ENCODE peak calls at places on chromosome 2, in nine cellular contexts. E is cardiac muscle cell, B is heart right ventricle, N is heart left ventricle, F is thoracic aorta, P is PC-9, V is tibial nerve, L is NT2/D1, S is psoas muscle. H is an unnamed sample.

GRCh38 chr2:105917216-105917615 is 172.5 kb downstream of the NCK2 start:
- DNase-seq in E (peak; percentile 37), B (no peak), N (no peak), F (no peak), P (no peak), V (no peak), L (no peak), S (no peak), H (no peak)

GRCh38 chr2:53632714-53633113 is 134.9 kb upstream of the CHAC2 start:
- DNase-seq in E (peak; percentile 24), B (no peak), N (no peak), F (no peak), P (no peak), V (no peak), L (no peak), S (no peak), H (no peak)

GRCh38 chr2:20129320-20130274 is 78.2 kb upstream of the LAPTM4A start:
- DNase-seq in E (no peak), B (no peak), N (no peak), F (no peak), P (no peak), V (no peak), L (no peak), S (no peak), H (no peak)

GRCh38 chr2:105515581-105516415 is 116.9 kb upstream of the FHL2 start:
- DNase-seq in E (no peak), B (peak; percentile 89), N (peak; percentile 95), F (no peak), P (no peak), V (no peak), L (no peak), S (peak; percentile 51), H (no peak)

GRCh38 chr2:214358506-214358905 is 52.3 kb upstream of the VWC2L start:
- DNase-seq in E (no peak), B (no peak), N (no peak), F (no peak), P (no peak), V (no peak), L (peak; percentile 38), S (no peak), H (no peak)

GRCh38 chr2:238145851-238146250 is 7.4 kb downstream of the KLHL30 start:
- DNase-seq in E (no peak), B (no peak), N (no peak), F (no peak), P (peak; percentile 82), V (no peak), L (no peak), S (peak; percentile 58), H (no peak)

GRCh38 chr2:214497489-214497888 is 86.6 kb downstream of the VWC2L start:
- DNase-seq in E (peak; percentile 42), B (peak; percentile 28), N (no peak), F (no peak), P (no peak), V (no peak), L (no peak), S (no peak), H (peak; percentile 35)

GRCh38 chr2:203799905-203800304 is 67.7 kb upstream of the CTLA4 start:
- DNase-seq in E (no peak), B (no peak), N (no peak), F (no peak), P (no peak), V (no peak), L (no peak), S (no peak), H (no peak)

GRCh38 chr2:217611626-217612127 is 391.1 kb downstream of the TNS1 start:
- DNase-seq in E (no peak), B (no peak), N (no peak), F (no peak), P (no peak), V (no peak), L (no peak), S (no peak), H (no peak)

GRCh38 chr2:148756292-148756975 is 111.9 kb downstream of the EPC2 start:
- DNase-seq in E (peak; percentile 5), B (no peak), N (no peak), F (no peak), P (no peak), V (no peak), L (no peak), S (no peak), H (no peak)

GRCh38 chr2:40020997-40021396 is 241.9 kb upstream of the THUMPD2 start:
- DNase-seq in E (no peak), B (no peak), N (no peak), F (no peak), P (no peak), V (no peak), L (no peak), S (no peak), H (no peak)

GRCh38 chr2:175282300-175282699 is 100.8 kb upstream of the ATP5MC3 start:
- DNase-seq in E (peak; percentile 65), B (no peak), N (no peak), F (no peak), P (no peak), V (no peak), L (no peak), S (no peak), H (no peak)

GRCh38 chr2:16726147-16726546 is 60.5 kb upstream of the CYRIA start:
- DNase-seq in E (no peak), B (no peak), N (no peak), F (no peak), P (no peak), V (no peak), L (no peak), S (no peak), H (no peak)

GRCh38 chr2:102850888-102851287 is 89.1 kb downstream of the TMEM182 start:
- DNase-seq in E (no peak), B (no peak), N (no peak), F (no peak), P (no peak), V (no peak), L (no peak), S (no peak), H (no peak)

GRCh38 chr2:127535422-127535901 is at the start of gene MYO7B:
- DNase-seq in E (no peak), B (no peak), N (no peak), F (no peak), P (peak; percentile 32), V (no peak), L (no peak), S (no peak), H (no peak)

GRCh38 chr2:25481381-25482310 is 139.9 kb upstream of the DNMT3A start:
- DNase-seq in E (peak; percentile 38), B (no peak), N (no peak), F (no peak), P (no peak), V (no peak), L (no peak), S (no peak), H (no peak)

GRCh38 chr2:237592425-237592980 is 2.0 kb upstream of the RAB17 start:
- DNase-seq in E (no peak), B (no peak), N (peak; percentile 16), F (no peak), P (no peak), V (no peak), L (no peak), S (no peak), H (no peak)

GRCh38 chr2:190717764-190718651 is 69.1 kb downstream of the NAB1 start:
- DNase-seq in E (no peak), B (no peak), N (no peak), F (no peak), P (no peak), V (no peak), L (no peak), S (no peak), H (no peak)

GRCh38 chr2:121524650-121525425 is 5.8 kb upstream of the RNU4ATAC start:
- DNase-seq in E (peak; percentile 20), B (no peak), N (peak; percentile 46), F (no peak), P (no peak), V (no peak), L (no peak), S (no peak), H (no peak)

GRCh38 chr2:222024934-222025890 is 273.6 kb downstream of the PAX3 start:
- DNase-seq in E (peak; percentile 45), B (no peak), N (no peak), F (no peak), P (peak; percentile 62), V (no peak), L (peak; percentile 83), S (no peak), H (no peak)

GRCh38 chr2:70753978-70754377 is 14.0 kb downstream of the ADD2 start:
- DNase-seq in E (no peak), B (no peak), N (no peak), F (no peak), P (no peak), V (no peak), L (no peak), S (no peak), H (no peak)

GRCh38 chr2:116949249-116949648 is 865.2 kb upstream of the DDX18 start:
- DNase-seq in E (no peak), B (no peak), N (no peak), F (no peak), P (no peak), V (no peak), L (no peak), S (no peak), H (no peak)
- H3K9me3 ChIP-seq in E (no peaks in the 10 kb centered on the region), B (no peaks in the 10 kb centered on the region), N (no peaks in the 10 kb centered on the region), F (no peaks in the 10 kb centered on the region), P (no peaks in the 10 kb centered on the region), V (no peaks in the 10 kb centered on the region), L (no peaks in the 10 kb centered on the region), S (no peaks in the 10 kb centered on the region), H (no peaks in the 10 kb centered on the region)

GRCh38 chr2:9852881-9853280 is 9.6 kb downstream of the TAF1B start:
- DNase-seq in E (no peak), B (no peak), N (no peak), F (no peak), P (no peak), V (no peak), L (no peak), S (no peak), H (no peak)

GRCh38 chr2:9857814-9858729 is 14.8 kb downstream of the TAF1B start:
- DNase-seq in E (no peak), B (no peak), N (no peak), F (no peak), P (no peak), V (no peak), L (no peak), S (no peak), H (no peak)

GRCh38 chr2:9858730-9859068 is 15.4 kb downstream of the TAF1B start:
- DNase-seq in E (no peak), B (no peak), N (no peak), F (no peak), P (no peak), V (no peak), L (no peak), S (no peak), H (no peak)
- H3K9me3 ChIP-seq in E (no peaks in the 10 kb centered on the region), B (no peaks in the 10 kb centered on the region), N (no peaks in the 10 kb centered on the region), F (no peaks in the 10 kb centered on the region), P (peaks cover 39% of the 10 kb centered on the region), V (no peaks in the 10 kb centered on the region), L (peaks cover 66% of the 10 kb centered on the region), S (no peaks in the 10 kb centered on the region), H (peaks cover 10% of the 10 kb centered on the region)

GRCh38 chr2:94759211-94759610 is 112.0 kb upstream of the TEKT4 start:
- DNase-seq in E (no peak), B (no peak), N (no peak), F (no peak), P (peak; percentile 50), V (no peak), L (peak; percentile 13), S (no peak), H (no peak)
- H3K9me3 ChIP-seq in E (no peaks in the 10 kb centered on the region), B (no peaks in the 10 kb centered on the region), N (no peaks in the 10 kb centered on the region), F (no peaks in the 10 kb centered on the region), P (no peaks in the 10 kb centered on the region), V (no peaks in the 10 kb centered on the region), L (no peaks in the 10 kb centered on the region), S (no peaks in the 10 kb centered on the region), H (no peaks in the 10 kb centered on the region)

GRCh38 chr2:150346806-150347205 is 140.7 kb downstream of the RND3 start:
- DNase-seq in E (no peak), B (no peak), N (no peak), F (no peak), P (no peak), V (no peak), L (no peak), S (no peak), H (no peak)
- H3K9me3 ChIP-seq in E (no peaks in the 10 kb centered on the region), B (no peaks in the 10 kb centered on the region), N (no peaks in the 10 kb centered on the region), F (no peaks in the 10 kb centered on the region), P (no peaks in the 10 kb centered on the region), V (no peaks in the 10 kb centered on the region), L (no peaks in the 10 kb centered on the region), S (no peaks in the 10 kb centered on the region), H (no peaks in the 10 kb centered on the region)